ENCODE peak calls at places on chromosome 7, in four cellular contexts. One of them, this sample, is unnamed.

GRCh38 chr7:4797858-4798705 is 22.7 kb downstream of the AP5Z1 start:
- DNase-seq in nephron progenitor cell: peak; percentile 84
- DNase-seq in H54: no peak
- DNase-seq in stimulated activated CD8-positive, alpha-beta memory T cell treated with anti-CD3 and anti-CD28 coated beads, Interleukin-4, amount 100 ng/mL, for 24 hours: peak; percentile 54
- DNase-seq in this sample: peak; percentile 72

GRCh38 chr7:117715784-117716445 is 157.3 kb downstream of the CTTNBP2 start:
- DNase-seq in nephron progenitor cell: peak; percentile 22
- DNase-seq in H54: peak; percentile 9
- DNase-seq in stimulated activated CD8-positive, alpha-beta memory T cell treated with anti-CD3 and anti-CD28 coated beads, Interleukin-4, amount 100 ng/mL, for 24 hours: no peak
- DNase-seq in this sample: peak; percentile 11

GRCh38 chr7:93140582-93141191 is 7.5 kb downstream of the SAMD9L start:
- DNase-seq in nephron progenitor cell: no peak
- DNase-seq in H54: no peak
- DNase-seq in stimulated activated CD8-positive, alpha-beta memory T cell treated with anti-CD3 and anti-CD28 coated beads, Interleukin-4, amount 100 ng/mL, for 24 hours: no peak
- DNase-seq in this sample: no peak

GRCh38 chr7:78020131-78020873 is 221.7 kb downstream of the PHTF2 start:
- DNase-seq in nephron progenitor cell: peak; percentile 33
- DNase-seq in H54: peak; percentile 75
- DNase-seq in stimulated activated CD8-positive, alpha-beta memory T cell treated with anti-CD3 and anti-CD28 coated beads, Interleukin-4, amount 100 ng/mL, for 24 hours: no peak
- DNase-seq in this sample: peak; percentile 52

GRCh38 chr7:142377567-142377966 is 119.7 kb upstream of the PRSS58 start:
- DNase-seq in nephron progenitor cell: no peak
- DNase-seq in H54: no peak
- DNase-seq in stimulated activated CD8-positive, alpha-beta memory T cell treated with anti-CD3 and anti-CD28 coated beads, Interleukin-4, amount 100 ng/mL, for 24 hours: no peak
- DNase-seq in this sample: no peak

GRCh38 chr7:44633254-44634186 is 27.1 kb downstream of the OGDH start:
- DNase-seq in nephron progenitor cell: no peak
- DNase-seq in H54: peak; percentile 82
- DNase-seq in stimulated activated CD8-positive, alpha-beta memory T cell treated with anti-CD3 and anti-CD28 coated beads, Interleukin-4, amount 100 ng/mL, for 24 hours: peak; percentile 50
- DNase-seq in this sample: no peak

GRCh38 chr7:46681865-46682503 is 760.9 kb upstream of the IGFBP3 start:
- DNase-seq in nephron progenitor cell: no peak
- DNase-seq in H54: no peak
- DNase-seq in stimulated activated CD8-positive, alpha-beta memory T cell treated with anti-CD3 and anti-CD28 coated beads, Interleukin-4, amount 100 ng/mL, for 24 hours: no peak
- DNase-seq in this sample: no peak

GRCh38 chr7:158912406-158912805 is 56.0 kb downstream of the DYNC2I1 start:
- DNase-seq in nephron progenitor cell: no peak
- DNase-seq in H54: no peak
- DNase-seq in stimulated activated CD8-positive, alpha-beta memory T cell treated with anti-CD3 and anti-CD28 coated beads, Interleukin-4, amount 100 ng/mL, for 24 hours: no peak
- DNase-seq in this sample: no peak

GRCh38 chr7:106312906-106313305 is 28.1 kb upstream of the NAMPT start:
- DNase-seq in nephron progenitor cell: no peak
- DNase-seq in H54: no peak
- DNase-seq in stimulated activated CD8-positive, alpha-beta memory T cell treated with anti-CD3 and anti-CD28 coated beads, Interleukin-4, amount 100 ng/mL, for 24 hours: no peak
- DNase-seq in this sample: no peak

GRCh38 chr7:22948770-22949169 is 65.2 kb downstream of the HYCC1 start:
- DNase-seq in nephron progenitor cell: no peak
- DNase-seq in H54: no peak
- DNase-seq in stimulated activated CD8-positive, alpha-beta memory T cell treated with anti-CD3 and anti-CD28 coated beads, Interleukin-4, amount 100 ng/mL, for 24 hours: no peak
- DNase-seq in this sample: no peak

GRCh38 chr7:130998993-130999602 is 265.1 kb upstream of the KLF14 start:
- DNase-seq in nephron progenitor cell: no peak
- DNase-seq in H54: no peak
- DNase-seq in stimulated activated CD8-positive, alpha-beta memory T cell treated with anti-CD3 and anti-CD28 coated beads, Interleukin-4, amount 100 ng/mL, for 24 hours: no peak
- DNase-seq in this sample: no peak

GRCh38 chr7:22718200-22718711 is 8.7 kb upstream of the IL6 start:
- DNase-seq in nephron progenitor cell: no peak
- DNase-seq in H54: peak; percentile 62
- DNase-seq in stimulated activated CD8-positive, alpha-beta memory T cell treated with anti-CD3 and anti-CD28 coated beads, Interleukin-4, amount 100 ng/mL, for 24 hours: no peak
- DNase-seq in this sample: no peak

GRCh38 chr7:157501576-157501975 is 164.8 kb downstream of the DNAJB6 start:
- DNase-seq in nephron progenitor cell: no peak
- DNase-seq in H54: no peak
- DNase-seq in stimulated activated CD8-positive, alpha-beta memory T cell treated with anti-CD3 and anti-CD28 coated beads, Interleukin-4, amount 100 ng/mL, for 24 hours: no peak
- DNase-seq in this sample: no peak

GRCh38 chr7:112112822-112113255 is 93.4 kb downstream of the DOCK4 start:
- DNase-seq in nephron progenitor cell: no peak
- DNase-seq in H54: no peak
- DNase-seq in stimulated activated CD8-positive, alpha-beta memory T cell treated with anti-CD3 and anti-CD28 coated beads, Interleukin-4, amount 100 ng/mL, for 24 hours: no peak
- DNase-seq in this sample: no peak

GRCh38 chr7:41247128-41247865 is 455.6 kb downstream of the INHBA start:
- DNase-seq in nephron progenitor cell: no peak
- DNase-seq in H54: no peak
- DNase-seq in stimulated activated CD8-positive, alpha-beta memory T cell treated with anti-CD3 and anti-CD28 coated beads, Interleukin-4, amount 100 ng/mL, for 24 hours: no peak
- DNase-seq in this sample: no peak

This sample was measured in WERI-Rb-1.